ENCODE peak calls at places on chromosomes 4 and X, in six cellular contexts. L, M, C, K, W and B are unnamed samples.

GRCh38 chrX:155778844-155779553 is 102.1 kb upstream of the VAMP7 start:
- DNase-seq in L (no peak), M (no peak), C (no peak), K (no peak), W (no peak), B (no peak)

GRCh38 chr4:155071962-155072361 is 136.5 kb upstream of the NPY2R start:
- DNase-seq in L (no peak), M (no peak), C (no peak), K (no peak), W (no peak), B (no peak)

GRCh38 chr4:36138221-36138620 is 106.1 kb downstream of the ARAP2 start:
- DNase-seq in L (no peak), M (no peak), C (peak), K (peak), W (no peak), B (no peak)

GRCh38 chrX:124346064-124346876 is at the start of gene SH2D1A:
- DNase-seq in L (no peak), M (no peak), C (no peak), K (no peak), W (no peak), B (no peak)

GRCh38 chr4:93317571-93317970 is 511.0 kb upstream of the ATOH1 start:
- DNase-seq in L (no peak), M (no peak), C (no peak), K (no peak), W (no peak), B (no peak)

GRCh38 chrX:24858004-24858746 is 157.6 kb downstream of the ARX start:
- DNase-seq in L (no peak), M (no peak), C (peak), K (no peak), W (no peak), B (no peak)

GRCh38 chrX:134013092-134013497 is 27.7 kb upstream of the GPC3 start:
- DNase-seq in L (no peak), M (no peak), C (no peak), K (no peak), W (no peak), B (no peak)

GRCh38 chr4:79663157-79663556 is 255.1 kb upstream of the GK2 start:
- DNase-seq in L (no peak), M (no peak), C (no peak), K (no peak), W (no peak), B (no peak)

GRCh38 chrX:82765806-82766205 is 742.3 kb upstream of the POU3F4 start:
- DNase-seq in L (no peak), M (no peak), C (no peak), K (peak), W (no peak), B (no peak)

GRCh38 chr4:163332526-163333405 is at the start of gene NPY1R:
- DNase-seq in L (peak), M (peak), C (peak), K (peak), W (peak), B (peak)

GRCh38 chr4:125331116-125331515 is 16.4 kb downstream of the FAT4 start:
- DNase-seq in L (no peak), M (no peak), C (peak), K (no peak), W (no peak), B (no peak)

GRCh38 chr4:118957683-118958082 is 69.0 kb downstream of the SYNPO2 start:
- DNase-seq in L (peak), M (no peak), C (no peak), K (peak), W (no peak), B (no peak)

GRCh38 chr4:140857111-140857510 is 100.9 kb upstream of the TBC1D9 start:
- DNase-seq in L (no peak), M (no peak), C (no peak), K (no peak), W (no peak), B (no peak)

GRCh38 chr4:152382057-152382785 is 153.7 kb downstream of the FBXW7 start:
- DNase-seq in L (no peak), M (no peak), C (peak), K (peak), W (peak), B (no peak)

GRCh38 chr4:150117094-150117493 is 38.8 kb downstream of the DCLK2 start:
- DNase-seq in L (no peak), M (no peak), C (peak), K (no peak), W (peak), B (no peak)

GRCh38 chrX:115013705-115014104 is 3.7 kb downstream of the IL13RA2 start:
- DNase-seq in L (no peak), M (no peak), C (peak), K (no peak), W (no peak), B (no peak)

GRCh38 chr4:120156115-120156718 is 89.6 kb upstream of the MAD2L1 start:
- DNase-seq in L (peak), M (no peak), C (peak), K (peak), W (peak), B (no peak)

GRCh38 chrX:100895365-100896075 is 21.4 kb upstream of the NOX1 start:
- DNase-seq in L (peak), M (peak), C (peak), K (peak), W (peak), B (no peak)

GRCh38 chr4:179110816-179111215 is 1668.6 kb upstream of the AGA start:
- DNase-seq in L (no peak), M (no peak), C (no peak), K (peak), W (no peak), B (no peak)

GRCh38 chrX:46913710-46914109 is 1.5 kb downstream of the JADE3 start:
- DNase-seq in L (peak), M (no peak), C (peak), K (peak), W (no peak), B (no peak)

GRCh38 chr4:167688660-167689142 is 403.6 kb upstream of the ANXA10 start:
- DNase-seq in L (no peak), M (no peak), C (no peak), K (no peak), W (no peak), B (no peak)

GRCh38 chrX:129626026-129626425 is 28.7 kb downstream of the APLN start:
- DNase-seq in L (no peak), M (no peak), C (no peak), K (no peak), W (no peak), B (no peak)

GRCh38 chrX:110852180-110852579 is 56.6 kb upstream of the CHRDL1 start:
- DNase-seq in L (no peak), M (no peak), C (peak), K (no peak), W (no peak), B (no peak)
- TF ChIP-seq CTCF in L (peak), M (no peak), C (peak), K (peak), W (peak), B (peak)

DNA sequence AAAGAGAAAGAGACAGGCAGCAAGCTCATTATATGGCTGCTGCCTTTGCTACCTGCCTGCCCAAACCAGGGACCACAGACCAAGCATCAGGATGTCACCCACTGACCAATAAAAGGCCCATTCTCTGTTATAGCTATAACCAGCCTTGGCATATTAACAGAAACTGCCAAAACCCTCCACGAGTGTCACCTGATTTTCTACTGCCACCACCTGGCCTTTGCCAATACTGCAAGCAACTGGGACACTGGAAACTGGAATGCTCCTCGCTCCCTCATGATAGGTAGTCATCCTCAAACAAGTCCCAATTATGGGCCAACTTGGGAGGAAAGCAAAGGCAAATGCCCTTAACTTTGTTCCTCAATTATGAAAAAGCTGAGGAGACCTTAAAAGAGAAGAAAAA is 76.0 kb downstream of the SPIN4 start:
- DNase-seq in L (no peak), M (no peak), C (peak), K (no peak), W (peak), B (peak)
- TF ChIP-seq CTCF in L (peak), M (no peak), C (peak), K (peak), W (peak), B (peak)

GRCh38 chr4:40897557-40898203 is 147.9 kb downstream of the NSUN7 start:
- DNase-seq in L (peak), M (peak), C (peak), K (peak), W (peak), B (peak)
- TF ChIP-seq CTCF in L (peak), M (no peak), C (peak), K (peak), W (peak), B (peak)

DNA sequence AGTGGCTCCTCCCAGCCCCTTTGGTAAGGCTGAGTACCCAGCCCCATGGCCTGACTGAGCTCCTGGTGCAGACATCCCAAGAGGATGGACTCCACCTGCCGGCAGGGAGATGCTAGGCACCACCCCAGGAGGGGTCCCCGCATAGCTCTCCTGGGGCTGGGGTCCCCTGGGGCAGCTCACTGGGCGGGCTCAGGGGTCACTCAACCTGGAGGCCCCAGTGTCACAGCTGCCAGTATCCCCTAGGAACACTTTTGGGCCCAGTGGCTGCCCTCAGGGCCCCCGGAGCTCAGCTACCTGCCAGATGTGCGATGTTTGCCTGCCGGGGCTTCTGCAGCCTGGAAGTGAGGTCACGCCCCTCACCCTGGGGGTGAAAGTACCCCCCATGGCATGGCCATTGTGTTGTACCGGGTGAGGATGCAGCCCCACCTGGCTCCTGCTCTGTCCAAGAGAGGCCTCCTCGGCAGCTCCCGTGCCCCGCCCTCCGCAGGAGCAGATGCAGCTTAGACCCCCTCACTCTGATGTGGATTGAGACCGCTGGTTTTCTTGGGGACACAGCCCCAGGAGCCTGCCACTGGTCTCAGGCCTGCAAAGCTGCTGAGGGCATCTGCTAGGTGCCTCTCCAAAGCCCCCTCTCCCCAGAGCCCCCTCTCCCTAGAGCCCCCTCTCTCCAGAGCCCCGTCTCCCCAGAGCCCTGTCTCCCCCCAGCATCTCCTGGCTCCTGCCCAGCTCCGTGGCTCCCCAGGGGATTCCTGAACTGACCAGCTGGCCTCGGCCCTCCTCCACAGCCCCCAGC is 6.7 kb upstream of the HGFAC start:
- DNase-seq in L (no peak), M (no peak), C (no peak), K (no peak), W (no peak), B (no peak)
- TF ChIP-seq CTCF in L (no peak), M (no peak), C (no peak), K (peak), W (no peak), B (no peak)